ENCODE peak calls at places on chromosomes 2 and 18, in six cellular contexts. H is brain microvascular endothelial cell, O is tibial artery, S is lung, T is lower lobe of right lung, L is colonic mucosa. C is an unnamed sample.

GRCh38 chr2:232365621-232366321 is 12.8 kb upstream of the ALPP start:
- DNase-seq in L (no peak), T (no peak), O (no peak), S (no peak), H (peak; percentile 48), C (no peak)

GRCh38 chr2:85801871-85802270 is 48.1 kb downstream of the ATOH8 start:
- DNase-seq in H (no peak), S (no peak), L (no peak), T (no peak), O (no peak), C (no peak)

GRCh38 chr2:110866496-110866895 is 134.1 kb downstream of the ACOXL start:
- DNase-seq in H (no peak), T (no peak), L (no peak), S (no peak), O (no peak), C (no peak)

GRCh38 chr2:196718796-196719564 is 79.5 kb downstream of the CCDC150 start:
- DNase-seq in L (no peak), S (no peak), O (no peak), H (peak; percentile 48), T (no peak), C (peak; percentile 29)

GRCh38 chr2:44884231-44884630 is 57.3 kb upstream of the SIX3 start:
- DNase-seq in T (no peak), L (no peak), O (no peak), H (no peak), S (no peak), C (no peak)

GRCh38 chr2:67840460-67841068 is 222.2 kb downstream of the C1D start:
- DNase-seq in H (peak; percentile 63), S (peak; percentile 70), O (peak; percentile 35), L (peak; percentile 58), T (peak; percentile 61), C (peak; percentile 83)

GRCh38 chr2:146094185-146094584 is 1574.3 kb upstream of the ZEB2 start:
- DNase-seq in S (no peak), L (no peak), T (no peak), O (no peak), H (no peak), C (no peak)

GRCh38 chr2:160338891-160339290 is 138.8 kb upstream of the ITGB6 start:
- DNase-seq in H (no peak), L (no peak), S (no peak), O (peak; percentile 61), T (no peak), C (peak; percentile 21)

GRCh38 chr2:102480796-102481195 is 7.8 kb downstream of the SLC9A4 start:
- DNase-seq in O (no peak), T (no peak), L (no peak), H (no peak), S (no peak), C (no peak)

GRCh38 chr18:71849407-71849806 is 694.7 kb downstream of the CBLN2 start:
- DNase-seq in H (no peak), S (no peak), L (no peak), T (no peak), O (no peak), C (no peak)

GRCh38 chr2:69644506-69644979 is 1.0 kb upstream of the AAK1 start:
- DNase-seq in L (no peak), S (no peak), H (no peak), T (no peak), O (peak; percentile 23), C (no peak)

GRCh38 chr18:24499814-24500601 is 39.6 kb downstream of the HRH4 start:
- DNase-seq in T (no peak), H (no peak), S (no peak), L (no peak), O (no peak), C (no peak)

GRCh38 chr2:34104601-34105000 is 505.5 kb upstream of the FAM98A start:
- DNase-seq in T (no peak), H (peak; percentile 27), L (no peak), O (no peak), S (no peak), C (no peak)

GRCh38 chr2:6423131-6423530 is 442.6 kb downstream of the CMPK2 start:
- DNase-seq in T (no peak), L (no peak), S (no peak), H (no peak), O (no peak), C (no peak)

GRCh38 chr2:2523395-2524339 is 192.6 kb upstream of the MYT1L start:
- DNase-seq in L (no peak), S (no peak), H (no peak), T (no peak), O (no peak), C (no peak)

GRCh38 chr2:215817046-215817445 is 196.3 kb downstream of the MREG start:
- DNase-seq in T (no peak), L (no peak), H (no peak), S (no peak), O (no peak), C (no peak)

GRCh38 chr2:98948956-98949739 is 13.1 kb upstream of the CRACDL start:
- DNase-seq in L (no peak), O (no peak), S (no peak), T (no peak), H (no peak), C (no peak)

GRCh38 chr2:223834431-223834830 is 3.0 kb downstream of the AP1S3 start:
- DNase-seq in O (no peak), H (no peak), S (no peak), L (no peak), T (no peak), C (no peak)

GRCh38 chr2:175605989-175606841 is 395.9 kb downstream of the LNPK start:
- DNase-seq in O (no peak), L (no peak), S (no peak), T (no peak), H (no peak), C (no peak)

GRCh38 chr2:30653847-30654246 is 153.4 kb downstream of the CAPN13 start:
- DNase-seq in H (peak; percentile 85), O (peak; percentile 46), S (peak; percentile 11), T (no peak), L (no peak), C (peak; percentile 68)

GRCh38 chr2:193679850-193680249 is 1485.1 kb upstream of the TMEFF2 start:
- DNase-seq in T (no peak), H (peak; percentile 28), L (no peak), O (no peak), S (no peak), C (no peak)

GRCh38 chr18:13320133-13320532 is 101.6 kb downstream of the LDLRAD4 start:
- DNase-seq in H (no peak), L (no peak), O (no peak), T (no peak), S (no peak), C (no peak)

GRCh38 chr2:204967199-204967995 is 422.1 kb downstream of the PARD3B start:
- DNase-seq in T (no peak), S (no peak), L (no peak), O (no peak), H (no peak), C (no peak)

GRCh38 chr2:3399829-3400228 is 20.3 kb downstream of the TRAPPC12 start:
- DNase-seq in H (no peak), T (no peak), S (no peak), L (no peak), O (no peak), C (peak; percentile 82)

GRCh38 chr2:19536136-19536535 is 177.7 kb upstream of the OSR1 start:
- DNase-seq in O (no peak), T (no peak), H (no peak), L (no peak), S (no peak), C (no peak)

GRCh38 chr2:101328474-101329007 is 20.0 kb upstream of the RNF149 start:
- DNase-seq in O (no peak), L (peak; percentile 66), T (no peak), S (peak; percentile 52), H (no peak), C (no peak)

GRCh38 chr2:167908786-167909185 is 338.6 kb downstream of the STK39 start:
- DNase-seq in O (no peak), H (no peak), L (no peak), S (no peak), T (no peak), C (no peak)

GRCh38 chr2:14634223-14634884 is 1.8 kb downstream of the LRATD1 start:
- DNase-seq in H (peak; percentile 43), O (peak; percentile 70), L (peak; percentile 86), S (peak; percentile 83), T (peak; percentile 90), C (peak; percentile 83)

GRCh38 chr2:237670641-237671040 is 43.3 kb downstream of the LRRFIP1 start:
- DNase-seq in H (no peak), O (no peak), T (no peak), S (no peak), L (no peak), C (peak; percentile 69)

GRCh38 chr18:78978336-78979057 is 1.1 kb upstream of the SALL3 start:
- DNase-seq in T (no peak), S (no peak), H (no peak), O (no peak), L (no peak), C (no peak)

GRCh38 chr18:78980279-78980771 is 707 bp downstream of the SALL3 start:
- DNase-seq in O (no peak), L (no peak), S (no peak), H (no peak), T (no peak), C (no peak)

GRCh38 chr18:78979682-78980278 is at the start of gene SALL3:
- DNase-seq in O (no peak), H (no peak), S (no peak), L (no peak), T (no peak), C (no peak)

GRCh38 chr18:78977627-78978271 is 1.9 kb upstream of the SALL3 start:
- DNase-seq in L (no peak), S (no peak), T (no peak), O (no peak), H (no peak), C (no peak)

GRCh38 chr18:78979058-78979680 is 449 bp upstream of the SALL3 start:
- DNase-seq in L (no peak), S (no peak), H (no peak), T (no peak), O (no peak), C (no peak)
- H3K4me3 ChIP-seq in L (no peak overlapping the region), S (no peak overlapping the region), H (no peak overlapping the region), T (no peak overlapping the region), O (peak overlapping the region; percentile 26), C (peak overlapping the region; percentile 47)

GRCh38 chr18:37572736-37573135 is 7.1 kb upstream of the CELF4 start:
- DNase-seq in S (no peak), T (no peak), H (no peak), L (peak; percentile 5), O (no peak), C (no peak)
- H3K27me3 ChIP-seq in S (peaks cover 4% of the 10 kb centered on the region), T (peaks cover 43% of the 10 kb centered on the region), H (peaks cover 10% of the 10 kb centered on the region), L (peaks cover 12% of the 10 kb centered on the region), O (peaks cover 60% of the 10 kb centered on the region), C (no peaks in the 10 kb centered on the region)

DNA sequence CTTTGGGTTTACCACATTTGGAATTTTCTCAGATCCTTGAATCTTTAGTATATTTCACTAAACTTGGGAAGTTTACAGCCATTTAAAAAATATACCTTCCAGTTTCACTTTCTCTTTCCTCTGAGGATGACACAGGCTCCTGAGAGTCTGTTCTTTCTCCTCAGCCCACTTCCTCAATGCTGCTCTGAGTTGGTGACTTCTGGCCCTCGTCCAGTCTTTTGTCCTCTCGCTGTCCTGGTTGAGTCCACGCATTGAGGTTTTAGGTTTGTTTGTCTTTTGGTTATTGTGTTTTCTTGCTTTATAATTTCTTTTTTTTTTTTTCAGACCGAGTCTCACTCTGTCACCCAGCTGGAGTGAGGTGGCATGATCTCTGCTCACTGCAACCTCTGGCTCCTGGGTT is 40.7 kb upstream of the GALR1 start:
- DNase-seq in O (peak; percentile 57), H (peak; percentile 82), T (no peak), L (no peak), S (peak; percentile 41), C (no peak)
- H3K4me3 ChIP-seq in O (no peak overlapping the region), H (no peak overlapping the region), T (peak overlapping the region; percentile 24), L (peak overlapping the region; percentile 1), S (no peak overlapping the region), C (peak overlapping the region; percentile 10)

GRCh38 chr18:21904856-21905255 is 164.3 kb downstream of the MIB1 start:
- DNase-seq in L (no peak), T (no peak), S (no peak), O (no peak), H (no peak), C (peak; percentile 27)
- H3K27me3 ChIP-seq in L (no peaks in the 10 kb centered on the region), T (no peaks in the 10 kb centered on the region), S (no peaks in the 10 kb centered on the region), O (no peaks in the 10 kb centered on the region), H (no peaks in the 10 kb centered on the region), C (no peaks in the 10 kb centered on the region)

C was measured in psoas muscle.